ENCODE peak calls at places on chromosomes 3 and 15, in five cellular contexts. S is IMR-90, W is heart right ventricle, D is heart left ventricle, C is esophagus squamous epithelium. L is an unnamed sample. For H3K27me3 and H3K4me1, the result is how much of the 10 kb centered on the place peaks cover.

GRCh38 chr15:51229907-51230328 is 108.5 kb downstream of the CYP19A1 start:
- DNase-seq in S (peak), W (no peak), D (no peak), C (no peak), L (no peak)

GRCh38 chr15:91075761-91076160 is 24.3 kb upstream of the SV2B start:
- DNase-seq in S (no peak), W (no peak), D (no peak), C (no peak), L (no peak)

GRCh38 chr3:124837730-124838186 is 49.4 kb downstream of the ITGB5 start:
- DNase-seq in S (peak), W (peak), D (peak), C (no peak), L (no peak)

GRCh38 chr3:156264771-156265170 is 144.4 kb downstream of the KCNAB1 start:
- DNase-seq in S (peak), W (no peak), D (no peak), C (no peak), L (no peak)

GRCh38 chr15:100703032-100703578 is 100.7 kb downstream of the ASB7 start:
- DNase-seq in S (peak), W (no peak), D (no peak), C (no peak), L (peak)

GRCh38 chr15:59283717-59284336 is 77.2 kb downstream of the LDHAL6B start:
- DNase-seq in S (no peak), W (no peak), D (no peak), C (no peak), L (peak)

GRCh38 chr15:67248106-67248505 is 6.4 kb downstream of the AAGAB start:
- DNase-seq in S (peak), W (no peak), D (no peak), C (no peak), L (no peak)

GRCh38 chr15:96339662-96340347 is 9.3 kb downstream of the NR2F2 start:
- DNase-seq in S (no peak), W (no peak), D (no peak), C (no peak), L (no peak)

GRCh38 chr3:142549986-142550385 is 28.5 kb downstream of the ATR start:
- DNase-seq in S (no peak), W (no peak), D (no peak), C (no peak), L (no peak)

GRCh38 chr3:139299261-139300132 is 44.3 kb upstream of the MRPS22 start:
- DNase-seq in S (peak), W (no peak), D (no peak), C (no peak), L (no peak)

GRCh38 chr15:29233566-29233965 is 36.1 kb downstream of the NSMCE3 start:
- DNase-seq in S (peak), W (no peak), D (no peak), C (no peak), L (peak)

GRCh38 chr15:92958105-92958504 is 58.0 kb downstream of the CHD2 start:
- DNase-seq in S (peak), W (no peak), D (no peak), C (no peak), L (peak)

GRCh38 chr3:61725851-61726333 is 164.5 kb downstream of the PTPRG start:
- DNase-seq in S (peak), W (no peak), D (peak), C (no peak), L (peak)

GRCh38 chr3:151979914-151980313 is 106.5 kb downstream of the SUCNR1 start:
- DNase-seq in S (no peak), W (no peak), D (no peak), C (no peak), L (no peak)

GRCh38 chr3:141365206-141365605 is 3.1 kb upstream of the ZBTB38 start:
- DNase-seq in S (no peak), W (no peak), D (no peak), C (no peak), L (no peak)

GRCh38 chr3:49924683-49925082 is 4.9 kb downstream of the MON1A start:
- DNase-seq in S (peak), W (no peak), D (no peak), C (no peak), L (no peak)

GRCh38 chr3:7144696-7145308 is 283.9 kb downstream of the GRM7 start:
- DNase-seq in S (no peak), W (no peak), D (no peak), C (no peak), L (no peak)

GRCh38 chr3:71599416-71599815 is 15.9 kb upstream of the FOXP1 start:
- DNase-seq in S (peak), W (no peak), D (no peak), C (no peak), L (no peak)

GRCh38 chr3:51975857-51976549 is 1.1 kb downstream of the ABHD14A start:
- DNase-seq in S (peak), W (peak), D (peak), C (no peak), L (no peak)

GRCh38 chr3:104546301-104546700 is 820.4 kb upstream of the ALCAM start:
- DNase-seq in S (no peak), W (no peak), D (no peak), C (no peak), L (peak)

GRCh38 chr3:140720242-140720641 is 42.4 kb downstream of the TRIM42 start:
- DNase-seq in S (no peak), W (no peak), D (no peak), C (no peak), L (no peak)

GRCh38 chr3:190193210-190193609 is 72.5 kb upstream of the P3H2 start:
- DNase-seq in S (peak), W (no peak), D (no peak), C (no peak), L (no peak)

GRCh38 chr3:127999509-128000106 is 52.6 kb upstream of the SEC61A1 start:
- DNase-seq in S (no peak), W (no peak), D (no peak), C (no peak), L (no peak)

GRCh38 chr15:85284497-85284896 is 95.9 kb upstream of the AKAP13 start:
- DNase-seq in S (no peak), W (no peak), D (no peak), C (no peak), L (no peak)

GRCh38 chr15:45402162-45402954 is 24.0 kb upstream of the GATM start:
- DNase-seq in S (peak), W (peak), D (peak), C (peak), L (peak)

GRCh38 chr15:45401665-45402161 is 23.4 kb upstream of the GATM start:
- DNase-seq in S (no peak), W (no peak), D (no peak), C (no peak), L (no peak)

GRCh38 chr15:45402955-45403892 is 24.9 kb upstream of the GATM start:
- DNase-seq in S (peak), W (peak), D (peak), C (no peak), L (no peak)

GRCh38 chr15:45397116-45397665 is 18.8 kb upstream of the GATM start:
- DNase-seq in S (no peak), W (no peak), D (no peak), C (no peak), L (no peak)

GRCh38 chr15:45399381-45400212 is 21.3 kb upstream of the GATM start:
- DNase-seq in S (peak), W (no peak), D (no peak), C (no peak), L (peak)
- TF ChIP-seq CTCF in S (peak), W (peak), D (peak), C (peak), L (peak)

GRCh38 chr3:195008816-195009215 is 262.1 kb downstream of the XXYLT1 start:
- DNase-seq in S (no peak), W (no peak), D (no peak), C (no peak), L (no peak)
- H3K27me3 ChIP-seq in S (half or more), W (under half), D (under half), C (under half), L (under half)

GRCh38 chr3:100265016-100265415 is 4.2 kb downstream of the TBC1D23 start:
- DNase-seq in S (no peak), W (no peak), D (no peak), C (no peak), L (peak)
- H3K4me1 ChIP-seq in S (under half), W (half or more), D (under half), C (half or more), L (under half)

GRCh38 chr15:64044315-64045105 is 1.8 kb downstream of the DAPK2 start:
- DNase-seq in S (no peak), W (no peak), D (no peak), C (no peak), L (no peak)
- TF ChIP-seq CTCF in S (no peak), W (no peak), D (no peak), C (no peak), L (no peak)

DNA sequence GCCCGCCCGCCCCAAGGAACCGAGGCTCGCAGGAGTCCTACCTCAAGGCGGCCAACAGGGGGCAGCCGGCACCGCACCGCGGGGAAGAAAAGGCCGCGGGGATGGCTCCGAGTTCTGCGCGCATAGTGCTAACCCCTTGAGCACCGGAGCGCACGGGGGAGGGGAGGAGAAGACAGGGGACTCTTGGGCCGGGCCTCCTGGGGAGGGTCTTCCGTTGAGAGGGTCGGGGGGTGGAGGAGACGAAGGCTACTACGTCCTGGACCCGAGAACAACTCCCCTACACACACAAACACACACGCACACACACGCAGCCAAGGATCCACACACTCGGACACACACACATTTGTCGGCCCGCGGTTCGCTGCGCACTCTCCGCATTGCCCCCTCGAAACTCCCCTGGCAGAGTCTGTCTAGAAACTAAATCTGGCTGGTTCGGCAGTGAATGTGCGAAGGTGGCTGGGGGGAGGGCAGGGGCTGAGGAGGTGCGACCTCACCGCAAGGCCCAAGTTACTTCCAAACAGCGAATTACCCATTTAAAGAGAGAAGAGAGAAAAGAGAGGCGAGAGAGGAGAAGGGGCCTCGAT is 1.8 kb downstream of the WNT5A start:
- DNase-seq in S (peak), W (peak), D (peak), C (no peak), L (peak)
- H3K27me3 ChIP-seq in S (under half), W (half or more), D (half or more), C (under half), L (under half)

GRCh38 chr3:170428095-170428494 is 9.4 kb downstream of the CLDN11 start:
- DNase-seq in S (no peak), W (no peak), D (no peak), C (no peak), L (no peak)
- H3K4me1 ChIP-seq in S (under half), W (under half), D (under half), C (under half), L (under half)

GRCh38 chr3:188058569-188059184 is 95.3 kb upstream of the LPP start:
- DNase-seq in S (no peak), W (no peak), D (no peak), C (no peak), L (no peak)

GRCh38 chr3:188064831-188065493 is 89.0 kb upstream of the LPP start:
- DNase-seq in S (no peak), W (no peak), D (no peak), C (no peak), L (no peak)

GRCh38 chr3:188059346-188059745 is 94.6 kb upstream of the LPP start:
- DNase-seq in S (no peak), W (no peak), D (no peak), C (no peak), L (no peak)

GRCh38 chr3:188060436-188060835 is 93.5 kb upstream of the LPP start:
- DNase-seq in S (no peak), W (no peak), D (no peak), C (no peak), L (no peak)

DNA sequence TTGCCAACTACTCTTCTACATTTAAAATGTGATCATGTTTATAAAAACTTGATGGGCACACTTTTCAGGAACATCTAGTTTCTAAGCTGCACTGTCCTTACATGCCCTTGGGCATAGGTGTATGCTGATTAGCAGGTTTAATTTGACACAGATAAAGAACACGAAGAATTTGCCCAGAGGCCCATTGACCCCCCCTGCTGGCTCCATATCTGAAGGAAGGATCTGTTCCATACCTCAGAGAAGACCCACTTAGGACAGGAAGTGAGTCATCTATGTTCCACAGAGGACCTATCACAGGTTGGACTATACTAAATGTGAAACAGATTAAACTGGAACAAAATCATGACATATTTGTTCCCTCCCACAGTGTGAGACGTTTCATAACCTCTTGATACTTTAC is 92.8 kb upstream of the LPP start:
- DNase-seq in S (peak), W (no peak), D (no peak), C (no peak), L (peak)
- TF ChIP-seq CTCF in S (peak), W (no peak), D (no peak), C (peak), L (peak)

GRCh38 chr15:76465728-76466127 is 129.2 kb downstream of the ISL2 start:
- DNase-seq in S (no peak), W (no peak), D (no peak), C (no peak), L (no peak)
- H3K27me3 ChIP-seq in S (under half), W (under half), D (under half), C (under half), L (under half)

DNA sequence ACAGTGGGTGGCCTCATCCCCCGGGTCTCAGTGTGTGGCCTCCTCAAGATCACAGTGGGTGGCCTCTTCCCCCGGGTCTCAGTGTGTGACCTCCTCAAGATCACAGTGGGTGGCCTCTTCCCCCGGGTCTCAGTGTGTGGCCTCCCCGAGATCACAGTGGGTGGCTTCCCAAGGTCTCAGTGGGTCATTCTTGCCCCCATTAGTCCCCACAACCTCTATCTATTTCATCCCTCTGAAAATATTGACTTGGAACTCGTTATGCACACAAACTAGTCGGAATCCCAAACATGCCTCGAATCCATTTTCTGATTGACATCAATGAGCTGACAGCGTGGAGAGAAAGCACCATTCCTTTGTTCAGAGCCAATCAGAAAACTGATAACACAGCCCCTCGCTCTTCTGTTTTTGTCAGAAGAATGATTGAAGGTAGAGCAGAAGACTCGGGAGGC is 10.8 kb upstream of the SSUH2 start:
- DNase-seq in S (no peak), W (no peak), D (no peak), C (no peak), L (no peak)
- H3K4me1 ChIP-seq in S (under half), W (half or more), D (under half), C (under half), L (under half)

L was measured in foreskin keratinocyte.